ENCODE peak calls at places on chromosomes 6 and 20, in six cellular contexts. C, V, N, K, O and U are unnamed samples.

GRCh38 chr20:2984028-2984501 is 59.4 kb upstream of the GNRH2 start:
- DNase-seq in C (no peak), V (no peak), N (no peak), K (no peak), O (no peak), U (peak)

GRCh38 chr20:3239026-3239866 is at the start of gene SLC4A11:
- DNase-seq in C (peak), V (peak), N (peak), K (no peak), O (no peak), U (peak)

GRCh38 chr6:158409451-158409850 is 97.2 kb downstream of the TULP4 start:
- DNase-seq in C (no peak), V (no peak), N (no peak), K (no peak), O (no peak), U (no peak)

GRCh38 chr6:44086931-44087574 is 40.2 kb downstream of the MRPL14 start:
- DNase-seq in C (no peak), V (no peak), N (peak), K (no peak), O (no peak), U (no peak)

GRCh38 chr6:142413111-142413510 is 111.3 kb downstream of the ADGRG6 start:
- DNase-seq in C (no peak), V (no peak), N (no peak), K (no peak), O (no peak), U (no peak)

GRCh38 chr6:14543971-14544620 is 426.5 kb downstream of the CD83 start:
- DNase-seq in C (no peak), V (no peak), N (no peak), K (no peak), O (no peak), U (no peak)

GRCh38 chr6:8914700-8915099 is 479.4 kb upstream of the SLC35B3 start:
- DNase-seq in C (no peak), V (no peak), N (no peak), K (no peak), O (no peak), U (no peak)

GRCh38 chr6:15522026-15522425 is 140.8 kb downstream of the DTNBP1 start:
- DNase-seq in C (no peak), V (no peak), N (no peak), K (no peak), O (no peak), U (no peak)

GRCh38 chr20:45450097-45450818 is 19.3 kb upstream of the WFDC2 start:
- DNase-seq in C (no peak), V (no peak), N (peak), K (no peak), O (peak), U (no peak)

GRCh38 chr20:57400262-57400701 is 9.1 kb downstream of the RBM38 start:
- DNase-seq in C (no peak), V (no peak), N (no peak), K (no peak), O (no peak), U (no peak)

GRCh38 chr6:3520541-3521220 is 63.8 kb upstream of the SLC22A23 start:
- DNase-seq in C (no peak), V (no peak), N (no peak), K (no peak), O (no peak), U (no peak)

GRCh38 chr6:83474309-83474708 is 38.0 kb upstream of the PRSS35 start:
- DNase-seq in C (no peak), V (no peak), N (peak), K (no peak), O (no peak), U (no peak)

GRCh38 chr6:47157653-47158219 is 115.6 kb upstream of the ADGRF1 start:
- DNase-seq in C (no peak), V (no peak), N (no peak), K (no peak), O (no peak), U (no peak)

GRCh38 chr20:32282461-32282860 is 5.0 kb downstream of the KIF3B start:
- DNase-seq in C (no peak), V (no peak), N (peak), K (no peak), O (no peak), U (no peak)

GRCh38 chr20:58481541-58482021 is 33.6 kb downstream of the APCDD1L start:
- DNase-seq in C (peak), V (peak), N (no peak), K (no peak), O (peak), U (peak)

GRCh38 chr20:53216856-53217576 is 244.9 kb downstream of the TSHZ2 start:
- DNase-seq in C (peak), V (peak), N (peak), K (peak), O (peak), U (peak)

GRCh38 chr20:11205769-11206362 is 532.1 kb upstream of the JAG1 start:
- DNase-seq in C (no peak), V (no peak), N (no peak), K (no peak), O (no peak), U (no peak)

GRCh38 chr6:2194643-2195042 is 50.8 kb downstream of the GMDS start:
- DNase-seq in C (no peak), V (no peak), N (no peak), K (no peak), O (no peak), U (no peak)

GRCh38 chr6:12113190-12113578 is 101.1 kb downstream of the HIVEP1 start:
- DNase-seq in C (no peak), V (no peak), N (no peak), K (no peak), O (no peak), U (no peak)

GRCh38 chr20:49595811-49596545 is 28.0 kb upstream of the PTGIS start:
- DNase-seq in C (no peak), V (no peak), N (no peak), K (no peak), O (no peak), U (no peak)

GRCh38 chr20:54345301-54345724 is 130.1 kb upstream of the DOK5 start:
- DNase-seq in C (no peak), V (no peak), N (no peak), K (no peak), O (no peak), U (no peak)

GRCh38 chr6:114354482-114354881 is 11.7 kb upstream of the HS3ST5 start:
- DNase-seq in C (no peak), V (no peak), N (no peak), K (no peak), O (no peak), U (no peak)

GRCh38 chr6:20826378-20826777 is 292.1 kb downstream of the CDKAL1 start:
- DNase-seq in C (no peak), V (no peak), N (no peak), K (no peak), O (no peak), U (no peak)

GRCh38 chr6:108944707-108945685 is 96.8 kb downstream of the ARMC2 start:
- DNase-seq in C (no peak), V (no peak), N (no peak), K (no peak), O (no peak), U (no peak)

GRCh38 chr20:57023997-57024396 is 242.4 kb downstream of the BMP7 start:
- DNase-seq in C (no peak), V (no peak), N (no peak), K (no peak), O (no peak), U (no peak)

GRCh38 chr6:55882731-55883595 is 7.6 kb upstream of the BMP5 start:
- DNase-seq in C (no peak), V (no peak), N (no peak), K (no peak), O (no peak), U (no peak)

GRCh38 chr20:51195419-51195901 is 172.6 kb upstream of the KCNG1 start:
- DNase-seq in C (no peak), V (no peak), N (no peak), K (no peak), O (no peak), U (no peak)

GRCh38 chr6:35486005-35486925 is 10.6 kb downstream of the TEAD3 start:
- DNase-seq in C (peak), V (peak), N (peak), K (no peak), O (no peak), U (peak)

GRCh38 chr6:166771701-166772100 is 144.7 kb upstream of the RPS6KA2 start:
- DNase-seq in C (no peak), V (no peak), N (no peak), K (no peak), O (no peak), U (no peak)

GRCh38 chr20:44068780-44069191 is 118.2 kb downstream of the JPH2 start:
- DNase-seq in C (no peak), V (no peak), N (no peak), K (no peak), O (no peak), U (no peak)

GRCh38 chr20:50607436-50607835 is 83.9 kb downstream of the RIPOR3 start:
- DNase-seq in C (no peak), V (no peak), N (no peak), K (no peak), O (no peak), U (no peak)

GRCh38 chr6:154169193-154169847 is 130.3 kb downstream of the OPRM1 start:
- DNase-seq in C (no peak), V (no peak), N (no peak), K (no peak), O (no peak), U (no peak)

GRCh38 chr6:139452176-139452876 is 77.9 kb upstream of the CITED2 start:
- DNase-seq in C (no peak), V (no peak), N (no peak), K (no peak), O (no peak), U (no peak)